ENCODE peak calls at places on chromosome 9, in four cellular contexts. Z is fibroblast of mammary gland; J is tibial artery; P is central memory CD4-positive, alpha-beta T cell. B is an unnamed sample.

GRCh38 chr9:104027295-104027694 is 66.8 kb upstream of the SMC2 start:
- DNase-seq in P (no peak), J (no peak), Z (no peak), B (no peak)

GRCh38 chr9:123349691-123350480 is 6.1 kb upstream of the CRB2 start:
- DNase-seq in Z (peak), J (no peak), P (peak), B (no peak)

GRCh38 chr9:7965091-7965490 is 165.5 kb upstream of the DMAC1 start:
- DNase-seq in Z (no peak), P (no peak), J (no peak), B (no peak)

GRCh38 chr9:78393932-78394331 is 97.0 kb downstream of the PSAT1 start:
- DNase-seq in P (no peak), Z (no peak), J (no peak), B (no peak)

GRCh38 chr9:113631093-113631765 is 167.7 kb downstream of the RGS3 start:
- DNase-seq in J (peak), Z (no peak), P (no peak), B (peak)

GRCh38 chr9:34988218-34989055 is 1.1 kb upstream of the DNAJB5 start:
- DNase-seq in Z (no peak), P (peak), J (peak), B (no peak)

GRCh38 chr9:131187957-131188356 is 62.6 kb downstream of the NUP214 start:
- DNase-seq in J (no peak), P (no peak), Z (no peak), B (no peak)

GRCh38 chr9:82750411-82750918 is 312.5 kb downstream of the RASEF start:
- DNase-seq in J (no peak), Z (no peak), P (no peak), B (no peak)

GRCh38 chr9:20729545-20729944 is 45.5 kb downstream of the FOCAD start:
- DNase-seq in Z (no peak), P (no peak), J (no peak), B (no peak)

GRCh38 chr9:22052376-22052945 is 43.4 kb upstream of the CDKN2B start:
- DNase-seq in P (peak), J (no peak), Z (peak), B (no peak)

GRCh38 chr9:95092321-95093072 is 225.0 kb downstream of the FANCC start:
- DNase-seq in J (peak), Z (peak), P (no peak), B (no peak)

GRCh38 chr9:27125030-27125429 is 16.0 kb downstream of the TEK start:
- DNase-seq in J (no peak), P (no peak), Z (peak), B (peak)

GRCh38 chr9:93591706-93592388 is 15.5 kb downstream of the PHF2 start:
- DNase-seq in J (peak), P (no peak), Z (no peak), B (no peak)

GRCh38 chr9:132235894-132236661 is 74.2 kb downstream of the NTNG2 start:
- DNase-seq in J (no peak), Z (peak), P (peak), B (peak)

GRCh38 chr9:38681747-38682227 is 38.1 kb downstream of the FAM240B start:
- DNase-seq in J (no peak), P (no peak), Z (peak), B (no peak)

GRCh38 chr9:122900791-122901190 is 4.4 kb downstream of the RC3H2 start:
- DNase-seq in Z (peak), J (no peak), P (peak), B (no peak)

GRCh38 chr9:111597852-111598729 is 1.4 kb downstream of the PTGR1 start:
- DNase-seq in P (peak), J (peak), Z (peak), B (peak)

GRCh38 chr9:101376117-101376866 is 8.5 kb downstream of the BAAT start:
- DNase-seq in P (no peak), Z (peak), J (no peak), B (no peak)

GRCh38 chr9:18923167-18923566 is 109.8 kb downstream of the SAXO1 start:
- DNase-seq in P (no peak), J (no peak), Z (no peak), B (peak)

GRCh38 chr9:130197888-130198287 is 25.7 kb downstream of the NCS1 start:
- DNase-seq in Z (no peak), J (no peak), P (no peak), B (no peak)

GRCh38 chr9:131324736-131325679 is 35.5 kb downstream of the PLPP7 start:
- DNase-seq in Z (no peak), P (no peak), J (no peak), B (no peak)